ENCODE peak calls at places on chromosomes 11 and 22, in five cellular contexts. U is IMR-90, P is retinal pigment epithelial cell, I is endodermal cell, C is sigmoid colon. Y is an unnamed sample.

GRCh38 chr11:75567971-75568370 is 5.9 kb downstream of the SERPINH1 start:
- DNase-seq in I (no peak), U (no peak), P (no peak), C (no peak), Y (no peak)

GRCh38 chr11:72350752-72351151 is 83.6 kb downstream of the CLPB start:
- DNase-seq in C (no peak), P (no peak), I (no peak), U (peak; percentile 24), Y (no peak)

GRCh38 chr11:63532799-63533475 is 3.7 kb upstream of the PLAAT4 start:
- DNase-seq in I (no peak), P (peak; percentile 18), C (no peak), U (no peak), Y (no peak)

GRCh38 chr11:119056397-119056999 is 507 bp downstream of the HYOU1 start:
- DNase-seq in C (peak; percentile 77), I (peak; percentile 84), P (no peak), U (peak; percentile 3), Y (no peak)

GRCh38 chr11:21988477-21988876 is 204.4 kb upstream of the ANO5 start:
- DNase-seq in U (no peak), C (no peak), I (no peak), P (no peak), Y (no peak)

GRCh38 chr22:30876925-30877553 is 91.5 kb downstream of the MORC2 start:
- DNase-seq in U (peak; percentile 52), P (no peak), C (peak; percentile 46), I (no peak), Y (no peak)

GRCh38 chr11:112174789-112175595 is at the start of gene BCO2:
- DNase-seq in U (peak; percentile 71), C (peak; percentile 94), I (peak; percentile 86), P (no peak), Y (peak; percentile 81)

GRCh38 chr11:78131956-78132355 is 7.5 kb downstream of the ALG8 start:
- DNase-seq in I (no peak), C (no peak), U (peak; percentile 75), P (no peak), Y (no peak)

GRCh38 chr11:45092901-45093760 is 53.3 kb upstream of the PRDM11 start:
- DNase-seq in I (peak; percentile 38), C (no peak), P (no peak), U (peak; percentile 85), Y (no peak)

GRCh38 chr22:47307812-47308211 is 545.4 kb downstream of the TBC1D22A start:
- DNase-seq in P (no peak), C (no peak), I (no peak), U (peak; percentile 49), Y (no peak)

GRCh38 chr11:127804775-127805446 is 782.4 kb downstream of the ETS1 start:
- DNase-seq in I (no peak), U (no peak), P (no peak), C (no peak), Y (no peak)

GRCh38 chr22:49900441-49901230 is 17.6 kb downstream of the ALG12 start:
- DNase-seq in I (no peak), P (no peak), C (no peak), U (no peak), Y (peak; percentile 23)

GRCh38 chr11:116225236-116225635 is 547.6 kb downstream of the BUD13 start:
- DNase-seq in C (no peak), P (no peak), U (no peak), I (peak; percentile 62), Y (no peak)

GRCh38 chr11:61967924-61968757 is 707 bp upstream of the FTH1 start:
- DNase-seq in C (peak; percentile 76), I (peak; percentile 79), U (no peak), P (no peak), Y (no peak)

GRCh38 chr11:111387318-111387863 is 8.3 kb upstream of the POU2AF1 start:
- DNase-seq in U (no peak), P (no peak), C (peak; percentile 79), I (no peak), Y (no peak)

GRCh38 chr22:20803696-20804324 is 29.9 kb downstream of the SERPIND1 start:
- DNase-seq in C (no peak), U (peak; percentile 44), P (no peak), I (peak; percentile 84), Y (no peak)

GRCh38 chr22:40204331-40205116 is 26.8 kb downstream of the TNRC6B start:
- DNase-seq in C (no peak), U (peak; percentile 73), I (no peak), P (no peak), Y (no peak)

GRCh38 chr11:123742778-123743177 is 1.3 kb upstream of the ZNF202 start:
- DNase-seq in U (no peak), C (no peak), I (no peak), P (no peak), Y (no peak)

GRCh38 chr11:86063536-86063935 is 5.3 kb downstream of the PICALM start:
- DNase-seq in U (no peak), I (no peak), P (no peak), C (no peak), Y (no peak)

GRCh38 chr22:36606659-36607058 is 77.7 kb upstream of the EIF3D start:
- DNase-seq in C (no peak), I (no peak), U (no peak), P (no peak), Y (no peak)

GRCh38 chr11:95477981-95478380 is 247.0 kb upstream of the SESN3 start:
- DNase-seq in P (no peak), U (no peak), I (no peak), C (no peak), Y (no peak)

GRCh38 chr11:33147559-33147958 is 13.7 kb downstream of the CSTF3 start:
- DNase-seq in C (no peak), P (no peak), I (no peak), U (peak; percentile 61), Y (no peak)

GRCh38 chr11:106770489-106771100 is 247.7 kb downstream of the GUCY1A2 start:
- DNase-seq in P (no peak), U (no peak), I (no peak), C (no peak), Y (no peak)

GRCh38 chr11:63866211-63866610 is 27.3 kb downstream of the MARK2 start:
- DNase-seq in C (peak; percentile 71), P (no peak), I (no peak), U (peak; percentile 61), Y (no peak)

GRCh38 chr11:46658259-46658658 is 40.9 kb downstream of the ATG13 start:
- DNase-seq in P (no peak), C (peak; percentile 81), I (no peak), U (peak; percentile 81), Y (no peak)

GRCh38 chr11:46038529-46038928 is 82.7 kb downstream of the PHF21A start:
- DNase-seq in P (no peak), C (no peak), U (no peak), I (no peak), Y (no peak)

GRCh38 chr11:8527939-8528338 is 66.1 kb downstream of the STK33 start:
- DNase-seq in P (peak; percentile 57), U (no peak), I (no peak), C (no peak), Y (no peak)

GRCh38 chr11:124669193-124669592 is 4.3 kb downstream of the SIAE start:
- DNase-seq in P (no peak), U (peak; percentile 54), I (peak; percentile 71), C (no peak), Y (no peak)

GRCh38 chr11:83054904-83055380 is 16.8 kb downstream of the RAB30 start:
- DNase-seq in C (no peak), P (no peak), I (no peak), U (no peak), Y (no peak)

GRCh38 chr11:19628018-19628417 is 84.6 kb upstream of the NAV2 start:
- DNase-seq in I (no peak), C (peak; percentile 97), U (peak; percentile 59), P (no peak), Y (peak; percentile 77)

GRCh38 chr11:3138178-3139085 is 26.7 kb downstream of the OSBPL5 start:
- DNase-seq in C (peak; percentile 69), P (no peak), U (no peak), I (peak; percentile 64), Y (peak; percentile 55)
- TF ChIP-seq CTCF in C (no peak), P (no peak), U (no peak), I (peak; percentile 51), Y (no peak)

GRCh38 chr11:134015541-134015940 is 53.3 kb upstream of the JAM3 start:
- DNase-seq in U (no peak), P (no peak), I (no peak), C (no peak), Y (no peak)

GRCh38 chr11:134013518-134013917 is 55.4 kb upstream of the JAM3 start:
- DNase-seq in U (no peak), I (no peak), P (no peak), C (no peak), Y (no peak)

GRCh38 chr11:134019500-134019899 is 49.4 kb upstream of the JAM3 start:
- DNase-seq in I (no peak), C (no peak), U (no peak), P (no peak), Y (no peak)

GRCh38 chr11:134017773-134018430 is 51.0 kb upstream of the JAM3 start:
- DNase-seq in I (no peak), P (no peak), U (no peak), C (no peak), Y (no peak)

DNA sequence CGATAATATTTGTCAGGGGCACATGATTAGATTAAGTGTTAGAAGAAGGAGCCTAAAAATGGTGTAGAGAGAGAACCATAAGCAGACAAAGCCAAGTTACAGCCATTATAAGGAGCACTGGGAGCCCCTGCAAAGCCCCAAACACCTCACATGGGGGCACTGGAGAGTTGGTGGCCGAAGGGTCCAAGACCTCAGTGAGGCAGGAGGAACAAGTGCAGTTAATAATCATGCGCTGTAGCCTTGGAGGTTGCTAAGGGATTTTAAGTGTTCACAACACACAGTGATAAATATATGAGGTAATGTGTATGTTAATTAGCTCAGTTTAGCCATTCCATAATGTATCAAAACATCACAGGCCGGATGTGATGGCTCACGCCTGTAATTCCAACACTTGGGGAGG is 54.4 kb upstream of the JAM3 start:
- DNase-seq in C (no peak), I (peak; percentile 84), P (no peak), U (no peak), Y (no peak)
- TF ChIP-seq CTCF in C (peak; percentile 35), I (peak; percentile 82), P (peak; percentile 61), U (no peak), Y (peak; percentile 10)

GRCh38 chr22:27032121-27032761 is 374.9 kb downstream of the MIAT start:
- DNase-seq in I (peak; percentile 95), U (no peak), P (no peak), C (peak; percentile 71), Y (no peak)
- TF ChIP-seq CTCF in I (peak; percentile 81), U (no peak), P (peak; percentile 44), C (no peak), Y (no peak)

DNA sequence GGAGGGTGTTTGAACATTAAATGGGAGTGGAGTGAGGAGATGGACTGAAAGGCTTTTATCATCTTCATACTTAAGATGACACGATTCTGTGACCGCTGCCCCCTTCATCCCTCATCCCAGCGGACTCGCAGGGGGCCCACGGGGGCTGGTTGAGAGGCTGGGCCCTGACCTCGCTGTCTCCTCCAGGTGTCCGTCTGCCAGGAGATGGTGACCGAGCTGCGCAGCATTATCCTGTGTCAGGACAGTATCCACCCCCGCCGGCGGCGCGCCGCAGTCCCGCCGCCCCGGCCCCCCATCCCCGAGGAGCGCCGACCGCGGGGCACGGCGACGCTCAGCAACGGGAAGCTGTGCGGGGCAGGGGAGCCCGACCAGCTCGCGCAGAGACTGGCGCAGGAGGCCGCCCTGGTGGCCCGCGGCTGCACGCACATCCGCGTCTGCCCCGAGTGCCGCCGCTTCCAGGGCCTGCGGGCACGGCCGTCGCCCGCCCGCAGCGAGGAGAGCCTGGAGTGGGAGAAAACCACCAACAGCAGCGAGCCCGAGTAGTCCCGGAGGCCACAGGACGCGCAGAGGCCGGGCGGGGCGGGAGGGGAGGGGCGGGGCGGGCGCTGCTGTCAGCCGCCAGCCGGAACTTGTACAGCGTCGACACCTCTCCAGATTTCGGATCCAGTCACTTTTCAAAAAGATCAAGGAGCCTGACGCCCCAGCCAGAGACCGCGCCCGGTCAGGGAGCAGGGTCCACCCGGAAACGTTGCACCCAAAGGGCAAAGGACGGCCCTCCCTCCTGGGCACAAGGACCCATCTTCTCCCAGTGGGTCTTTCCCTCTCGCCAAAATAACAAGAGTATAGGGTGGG is 38.0 kb upstream of the TBCEL start:
- DNase-seq in I (peak; percentile 87), P (no peak), U (peak; percentile 29), C (peak; percentile 69), Y (no peak)
- TF ChIP-seq CTCF in I (peak; percentile 69), P (peak; percentile 26), U (no peak), C (peak; percentile 13), Y (peak; percentile 19)